ENCODE peak calls at places on chromosomes 7 and 10, in five cellular contexts. D is GM06990; F is left cardiac atrium; B is EH; G is activated effector memory CD4-positive, alpha-beta T cell treated with anti-CD3 and anti-CD28 coated beads, Interleukin-2, amount 50 U/mL, for 16 hours. Q is an unnamed sample.

GRCh38 chr7:96314402-96315108 is 7.3 kb downstream of the SLC25A13 start:
- DNase-seq in G (no peak), D (no peak), F (no peak), B (peak; percentile 65), Q (no peak)

GRCh38 chr7:97018126-97018601 is 6.5 kb downstream of the DLX5 start:
- DNase-seq in G (no peak), F (no peak), D (no peak), B (no peak), Q (no peak)

GRCh38 chr10:100140070-100140469 is 45.8 kb downstream of the ERLIN1 start:
- DNase-seq in D (no peak), G (no peak), B (no peak), F (no peak), Q (no peak)

GRCh38 chr10:66627156-66627555 is 298.7 kb upstream of the LRRTM3 start:
- DNase-seq in B (peak; percentile 15), G (no peak), F (no peak), D (no peak), Q (no peak)

GRCh38 chr7:66804001-66804400 is 63.5 kb downstream of the RABGEF1 start:
- DNase-seq in D (no peak), F (no peak), B (no peak), G (no peak), Q (no peak)

GRCh38 chr10:43648392-43649148 is at the start of gene ZNF32:
- DNase-seq in G (peak; percentile 93), F (peak; percentile 89), B (peak; percentile 86), D (peak; percentile 88), Q (peak; percentile 17)

GRCh38 chr7:144384555-144385245 is 18.8 kb downstream of the NOBOX start:
- DNase-seq in D (peak; percentile 30), G (peak; percentile 78), B (peak; percentile 35), F (no peak), Q (no peak)

GRCh38 chr10:107970512-107970911 is 806.0 kb upstream of the SORCS1 start:
- DNase-seq in B (no peak), D (no peak), F (no peak), G (no peak), Q (no peak)

GRCh38 chr7:138247081-138247480 is 170.8 kb downstream of the AKR1D1 start:
- DNase-seq in G (no peak), F (no peak), D (no peak), B (no peak), Q (no peak)

GRCh38 chr7:51325937-51326336 is 9.3 kb upstream of the COBL start:
- DNase-seq in B (no peak), F (no peak), G (no peak), D (no peak), Q (no peak)

Q was measured in NCI-H526.